ENCODE peak calls at places on chromosomes 16 and 17, in seven cellular contexts. D, J, O, K, M, X and B are unnamed samples.

GRCh38 chr17:77392376-77393273 is 251.9 kb downstream of the SEC14L1 start:
- DNase-seq in J (no peak), M (no peak), X (no peak), D (no peak), O (no peak), K (peak), B (no peak)

GRCh38 chr17:71632328-71632727 is 488.5 kb upstream of the SOX9 start:
- DNase-seq in J (no peak), D (peak), O (no peak), K (no peak), X (no peak), M (no peak), B (no peak)

GRCh38 chr16:89784409-89784808 is 32.0 kb downstream of the FANCA start:
- DNase-seq in M (no peak), J (peak), D (no peak), X (no peak), O (no peak), K (no peak), B (no peak)

GRCh38 chr17:64411999-64412771 is 21.5 kb upstream of the PECAM1 start:
- DNase-seq in K (peak), D (peak), M (no peak), J (no peak), O (no peak), X (no peak), B (no peak)

GRCh38 chr17:29140631-29141483 is 39.3 kb downstream of the MYO18A start:
- DNase-seq in X (no peak), J (peak), K (no peak), D (no peak), M (no peak), O (peak), B (no peak)

GRCh38 chr16:4087990-4088577 is 28.2 kb downstream of the ADCY9 start:
- DNase-seq in M (no peak), J (no peak), O (no peak), K (no peak), D (no peak), X (no peak), B (no peak)

GRCh38 chr17:50534222-50534978 is 1.9 kb downstream of the EPN3 start:
- DNase-seq in O (peak), K (peak), X (peak), M (no peak), D (no peak), J (no peak), B (no peak)

GRCh38 chr17:4858880-4859260 is 25.7 kb downstream of the MINK1 start:
- DNase-seq in D (no peak), K (peak), J (no peak), O (no peak), M (no peak), X (no peak), B (no peak)

GRCh38 chr16:82031116-82032084 is 3.7 kb upstream of the HSD17B2 start:
- DNase-seq in X (peak), D (no peak), O (no peak), M (no peak), K (peak), J (no peak), B (no peak)

GRCh38 chr16:82603784-82604411 is 22.9 kb upstream of the CDH13 start:
- DNase-seq in K (peak), J (no peak), D (no peak), M (no peak), O (no peak), X (peak), B (no peak)

GRCh38 chr17:62847426-62847825 is 39.3 kb upstream of the MARCHF10 start:
- DNase-seq in X (no peak), J (no peak), O (no peak), D (no peak), K (no peak), M (no peak), B (no peak)

GRCh38 chr16:28951410-28951943 is 740 bp downstream of the NFATC2IP start:
- DNase-seq in J (no peak), X (no peak), O (no peak), K (peak), D (no peak), M (no peak), B (no peak)

GRCh38 chr17:60747069-60747808 is 69.6 kb downstream of the BCAS3 start:
- DNase-seq in J (no peak), K (no peak), X (no peak), D (no peak), M (no peak), O (no peak), B (no peak)

GRCh38 chr17:22411185-22411784 is 719.0 kb downstream of the KCNJ18 start:
- DNase-seq in K (no peak), J (no peak), M (no peak), X (no peak), O (no peak), D (peak), B (no peak)